ENCODE peak calls at places on chromosomes 13 and 19, in seven cellular contexts. X, R, K, J, T, D and O are unnamed samples.

GRCh38 chr13:32987462-32987861 is 28.8 kb upstream of the KL start:
- DNase-seq in R (no peak), J (no peak), X (no peak), K (no peak), D (no peak), T (no peak), O (no peak)

GRCh38 chr13:64723735-64724134 is 2506.4 kb downstream of the PCDH9 start:
- DNase-seq in X (no peak), J (no peak), K (no peak), R (peak; percentile 94), D (no peak), T (peak; percentile 39), O (peak; percentile 82)

GRCh38 chr19:10201176-10201575 is 6.4 kb upstream of the DNMT1 start:
- DNase-seq in R (no peak), D (no peak), X (no peak), J (no peak), T (no peak), K (no peak), O (no peak)

GRCh38 chr19:47247308-47247990 is 8.9 kb upstream of the CCDC9 start:
- DNase-seq in T (peak; percentile 87), X (peak; percentile 70), D (peak; percentile 86), R (peak; percentile 73), K (peak; percentile 27), J (peak; percentile 82), O (peak; percentile 44)

GRCh38 chr19:28727133-28727834 is 485.7 kb downstream of the UQCRFS1 start:
- DNase-seq in J (no peak), T (no peak), X (no peak), R (no peak), D (no peak), K (no peak), O (no peak)

GRCh38 chr19:41702208-41702651 is 6.2 kb upstream of the CEACAM5 start:
- DNase-seq in X (no peak), R (peak; percentile 25), D (no peak), K (no peak), T (no peak), J (no peak), O (peak; percentile 19)

GRCh38 chr19:36149673-36150406 is 2.4 kb downstream of the COX7A1 start:
- DNase-seq in J (no peak), X (no peak), T (no peak), R (no peak), K (no peak), D (no peak), O (no peak)

GRCh38 chr13:49436890-49437289 is 7.0 kb downstream of the CAB39L start:
- DNase-seq in D (no peak), T (peak; percentile 72), J (no peak), X (no peak), K (no peak), R (peak; percentile 54), O (peak; percentile 17)

GRCh38 chr19:16143399-16144215 is at the start of gene HSH2D:
- DNase-seq in T (peak; percentile 68), J (no peak), K (no peak), D (peak; percentile 77), X (peak; percentile 72), R (no peak), O (no peak)

GRCh38 chr19:41219924-41220567 is 1.0 kb downstream of the AXL start:
- DNase-seq in X (no peak), R (peak; percentile 61), J (no peak), D (no peak), K (no peak), T (no peak), O (no peak)

GRCh38 chr19:36340786-36341386 is 38.1 kb downstream of the ZFP14 start:
- DNase-seq in K (no peak), X (no peak), J (no peak), D (no peak), R (no peak), T (no peak), O (no peak)

GRCh38 chr13:112855859-112856258 is 113.2 kb upstream of the MCF2L start:
- DNase-seq in K (no peak), R (no peak), T (no peak), X (no peak), J (no peak), D (no peak), O (no peak)

GRCh38 chr13:87972568-87972967 is 301.4 kb downstream of the SLITRK5 start:
- DNase-seq in T (no peak), K (no peak), R (no peak), D (no peak), X (no peak), J (no peak), O (no peak)